ENCODE peak calls at places on chromosomes 1 and 21, in four cellular contexts. D is astrocyte of the spinal cord, C is right lobe of liver, A is neural progenitor cell. P is an unnamed sample.

GRCh38 chr1:24793762-24794161 is 48.5 kb downstream of the CLIC4 start:
- DNase-seq in D (peak), C (no peak), A (no peak), P (peak)

GRCh38 chr1:98975113-98975512 is 29.5 kb downstream of the PLPPR5 start:
- DNase-seq in D (no peak), C (no peak), A (no peak), P (peak)

GRCh38 chr1:108644984-108645383 is 15.9 kb downstream of the HENMT1 start:
- DNase-seq in D (no peak), C (no peak), A (no peak), P (no peak)

GRCh38 chr21:28872218-28872617 is 120.5 kb downstream of the LTN1 start:
- DNase-seq in D (no peak), C (peak), A (no peak), P (peak)

GRCh38 chr21:42614391-42614790 is 39.0 kb upstream of the PDE9A start:
- DNase-seq in D (no peak), C (no peak), A (no peak), P (no peak)

GRCh38 chr1:154557939-154558609 is 388 bp downstream of the UBE2Q1 start:
- DNase-seq in D (no peak), C (peak), A (no peak), P (peak)

GRCh38 chr1:244347942-244348341 is 103.8 kb downstream of the ADSS2 start:
- DNase-seq in D (no peak), C (peak), A (no peak), P (peak)

GRCh38 chr1:32872189-32872898 is 1.6 kb upstream of the FNDC5 start:
- DNase-seq in D (peak), C (peak), A (peak), P (no peak)

GRCh38 chr1:43067856-43068751 is 104.0 kb downstream of the EBNA1BP2 start:
- DNase-seq in D (no peak), C (no peak), A (peak), P (no peak)

GRCh38 chr1:169884616-169885015 is 9.1 kb downstream of the SCYL3 start:
- DNase-seq in D (no peak), C (no peak), A (no peak), P (no peak)

GRCh38 chr1:48082271-48082925 is 85.2 kb upstream of the TRABD2B start:
- DNase-seq in D (no peak), C (no peak), A (no peak), P (no peak)

GRCh38 chr1:86466986-86467385 is 1.7 kb upstream of the CLCA1 start:
- DNase-seq in D (no peak), C (no peak), A (no peak), P (no peak)

GRCh38 chr1:114671939-114672275 is 2.1 kb upstream of the DENND2C start:
- DNase-seq in D (no peak), C (no peak), A (no peak), P (no peak)

GRCh38 chr1:156750932-156751723 is at the start of gene HDGF:
- DNase-seq in D (no peak), C (peak), A (peak), P (peak)

GRCh38 chr1:174049514-174049913 is 27.4 kb upstream of the RC3H1 start:
- DNase-seq in D (no peak), C (no peak), A (no peak), P (peak)

GRCh38 chr21:39776589-39776988 is 31.6 kb downstream of the IGSF5 start:
- DNase-seq in D (peak), C (no peak), A (no peak), P (peak)

GRCh38 chr1:50796277-50796676 is 163.8 kb downstream of the FAF1 start:
- DNase-seq in D (no peak), C (no peak), A (no peak), P (no peak)

GRCh38 chr1:23574265-23574754 is 15.0 kb upstream of the ID3 start:
- DNase-seq in D (no peak), C (no peak), A (no peak), P (no peak)

GRCh38 chr1:19066248-19066873 is 109.9 kb upstream of the IFFO2 start:
- DNase-seq in D (peak), C (peak), A (no peak), P (no peak)

GRCh38 chr1:46130144-46130543 is 2.3 kb downstream of the PIK3R3 start:
- DNase-seq in D (peak), C (no peak), A (no peak), P (no peak)

GRCh38 chr1:56025942-56026341 is 553.4 kb downstream of the PLPP3 start:
- DNase-seq in D (no peak), C (no peak), A (no peak), P (no peak)

DNA sequence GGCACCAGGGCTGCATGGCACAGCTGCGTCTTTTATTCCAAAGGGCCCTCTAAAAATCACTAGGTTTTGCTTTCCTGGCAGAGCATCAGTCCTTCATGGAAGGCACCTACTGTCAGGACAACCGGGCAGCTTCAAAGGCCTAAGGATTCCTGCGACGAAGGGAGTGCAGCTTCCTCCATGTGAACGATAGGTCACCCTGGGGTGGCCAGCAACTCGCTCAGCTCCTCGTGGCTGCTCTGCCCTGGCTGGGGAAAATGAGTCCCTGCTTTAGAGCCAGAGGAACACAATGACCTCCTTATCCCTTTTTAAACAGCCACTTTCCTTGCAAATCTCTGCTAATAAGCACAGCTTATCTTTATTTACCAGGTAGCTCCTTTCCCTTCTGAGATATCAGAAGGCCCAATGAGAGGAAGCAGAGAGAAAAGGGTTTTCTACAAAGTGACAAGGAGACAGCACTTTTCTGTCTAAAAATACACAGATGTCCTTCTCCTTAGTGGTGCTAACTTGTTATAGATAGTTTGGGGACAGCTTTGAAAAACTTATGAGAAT is 71.6 kb upstream of the SMYD2 start:
- DNase-seq in D (no peak), C (no peak), A (peak), P (no peak)
- H3K4me3 ChIP-seq in D (no peak), C (no peak), A (no peak), P (no peak)

GRCh38 chr1:219926363-219926998 is 1.9 kb downstream of the SLC30A10 start:
- DNase-seq in D (no peak), C (peak), A (no peak), P (no peak)

GRCh38 chr1:219928791-219929118 is 398 bp upstream of the SLC30A10 start:
- DNase-seq in D (no peak), C (no peak), A (no peak), P (no peak)

GRCh38 chr1:219927298-219927955 is 930 bp downstream of the SLC30A10 start:
- DNase-seq in D (no peak), C (no peak), A (no peak), P (no peak)

GRCh38 chr1:219931033-219931432 is 2.7 kb upstream of the SLC30A10 start:
- DNase-seq in D (no peak), C (peak), A (no peak), P (no peak)

DNA sequence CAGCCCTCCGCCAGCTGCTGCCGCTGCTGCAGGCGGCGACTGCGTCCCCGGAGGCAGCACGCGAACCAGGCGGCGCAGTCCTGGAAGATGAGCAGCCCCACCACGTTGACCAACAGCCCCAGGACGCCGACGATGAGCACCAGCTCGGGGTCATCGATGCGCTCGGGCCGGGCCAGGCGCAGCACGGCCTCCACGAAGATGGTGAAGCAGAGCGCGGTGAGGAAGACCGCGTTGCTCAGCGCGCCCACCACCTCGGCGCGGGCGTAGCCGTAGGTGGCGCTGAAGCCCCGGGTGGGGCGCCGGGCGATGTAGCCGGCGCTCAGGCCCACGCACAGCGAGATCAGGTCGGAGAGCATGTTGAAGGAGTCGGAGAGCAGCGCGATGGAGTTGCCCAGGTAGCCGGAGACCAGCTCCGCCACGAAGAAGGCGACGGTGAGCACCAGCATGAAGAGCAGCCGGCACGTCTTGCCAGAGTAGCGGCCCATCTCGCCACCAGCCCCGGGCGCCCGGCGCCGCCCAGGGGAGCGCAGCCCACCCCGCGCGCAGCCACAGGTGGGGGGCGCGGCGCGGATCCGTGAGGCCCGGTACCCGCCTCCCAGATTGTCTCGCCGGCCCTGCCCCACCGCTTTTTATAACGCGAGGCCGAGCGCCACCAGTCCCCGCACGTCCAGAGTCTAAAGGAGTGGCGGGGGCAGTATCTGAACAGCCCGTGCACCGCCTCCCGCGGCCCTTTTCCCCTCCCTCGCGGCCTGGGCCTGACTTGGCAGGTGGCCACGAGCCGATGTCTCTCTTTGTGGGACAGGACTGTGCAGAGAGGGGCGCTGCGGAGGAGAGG is at the start of gene SLC30A10:
- DNase-seq in D (no peak), C (peak), A (peak), P (no peak)
- H3K4me3 ChIP-seq in D (peak), C (peak), A (peak), P (peak)

DNA sequence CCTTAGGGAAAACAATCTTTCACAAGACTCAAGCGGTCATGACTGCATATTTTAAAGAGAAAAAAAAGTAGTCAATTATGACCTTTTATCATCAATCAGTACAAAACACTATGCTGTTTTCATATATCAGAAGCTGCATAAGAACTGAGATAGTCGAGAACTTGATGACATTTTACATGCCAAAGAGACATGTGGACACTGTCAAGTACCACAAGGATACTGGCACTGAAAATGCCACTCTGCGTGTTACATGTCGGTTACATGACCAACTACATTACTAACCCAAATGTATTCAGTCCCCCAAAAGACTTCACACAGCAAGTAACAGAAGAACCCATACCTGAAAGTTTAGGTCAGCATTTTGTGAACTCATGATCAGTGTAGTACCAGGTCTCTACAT is 975.0 kb upstream of the ADGRL4 start:
- DNase-seq in D (no peak), C (no peak), A (no peak), P (peak)
- H3K4me3 ChIP-seq in D (no peak), C (no peak), A (no peak), P (no peak)

GRCh38 chr1:160576430-160576829 is 2.9 kb downstream of the CD84 start:
- DNase-seq in D (no peak), C (no peak), A (no peak), P (no peak)
- H3K4me3 ChIP-seq in D (no peak), C (no peak), A (no peak), P (no peak)

DNA sequence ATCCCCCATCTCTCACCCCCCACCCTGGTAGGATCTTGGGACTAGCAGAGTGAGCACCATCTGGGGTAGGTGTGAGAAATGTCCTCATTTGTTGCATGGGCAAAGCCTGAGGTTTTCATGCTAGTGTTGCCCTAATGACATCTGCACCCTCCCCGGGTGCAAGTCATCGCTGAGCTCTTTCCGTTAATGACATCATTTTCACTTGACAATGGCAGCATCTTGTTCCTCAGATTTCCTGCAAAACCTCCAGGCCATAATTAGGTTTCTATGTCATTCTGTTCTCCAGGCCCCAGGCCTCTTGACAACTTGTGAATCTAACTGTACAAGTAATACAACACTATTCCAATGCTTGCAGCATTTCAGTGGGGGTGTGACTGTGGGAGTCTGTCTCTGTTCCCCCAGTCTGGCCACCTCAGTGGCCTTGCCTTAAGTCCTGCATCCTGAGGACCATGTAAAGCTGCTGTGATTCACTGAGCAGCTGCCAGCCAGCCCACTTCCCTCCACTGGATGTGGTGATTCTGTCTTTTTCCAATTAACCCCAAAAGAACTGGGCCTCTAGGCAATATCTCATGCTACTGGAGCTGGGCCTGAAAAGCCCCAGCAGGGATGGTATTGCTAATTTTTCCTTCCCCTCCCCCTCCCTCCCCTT is 22.9 kb downstream of the RAB7B start:
- DNase-seq in D (no peak), C (no peak), A (no peak), P (no peak)
- H3K4me3 ChIP-seq in D (no peak), C (no peak), A (no peak), P (no peak)

P was measured in AG10803.